ENCODE peak calls at places on chromosomes 11 and 22, in eight cellular contexts. O is right lobe of liver, G is uterus, W is esophagus squamous epithelium, N is suprapubic skin, A is sigmoid colon, F is pancreas, E is HL-60. L is an unnamed sample.

GRCh38 chr11:27770576-27770975 is 70.3 kb upstream of the BDNF start:
- DNase-seq in G (no peak), N (no peak), W (no peak), O (no peak), A (no peak), F (no peak), E (no peak), L (no peak)

GRCh38 chr11:6755303-6755952 is 16.3 kb downstream of the OR2AG2 start:
- DNase-seq in E (no peak), A (no peak), N (no peak), O (no peak), G (no peak), F (no peak), W (no peak), L (peak; percentile 21)

GRCh38 chr22:19849800-19850481 is 4.7 kb downstream of the GNB1L start:
- DNase-seq in N (no peak), E (no peak), F (no peak), A (peak; percentile 50), O (no peak), G (no peak), W (no peak), L (no peak)

GRCh38 chr22:22123118-22123959 is 121.2 kb upstream of the VPREB1 start:
- DNase-seq in O (no peak), A (no peak), W (no peak), N (no peak), F (no peak), G (no peak), E (no peak), L (no peak)

GRCh38 chr22:30803679-30804078 is 109.0 kb downstream of the OSBP2 start:
- DNase-seq in G (no peak), F (no peak), W (no peak), N (no peak), E (no peak), O (no peak), A (no peak), L (no peak)

GRCh38 chr22:42520663-42521546 is 1.3 kb upstream of the RRP7A start:
- DNase-seq in E (no peak), A (no peak), F (no peak), N (no peak), O (no peak), W (no peak), G (no peak), L (no peak)

GRCh38 chr11:14029971-14030531 is 67.5 kb downstream of the SPON1 start:
- DNase-seq in O (peak; percentile 84), N (peak; percentile 60), A (peak; percentile 82), E (no peak), G (peak; percentile 46), W (no peak), F (no peak), L (no peak)

GRCh38 chr22:36541831-36542391 is 12.9 kb upstream of the EIF3D start:
- DNase-seq in A (no peak), E (no peak), N (no peak), F (no peak), W (no peak), O (peak; percentile 35), G (peak; percentile 42), L (no peak)

GRCh38 chr11:17772704-17773600 is 38.4 kb downstream of the KCNC1 start:
- DNase-seq in W (no peak), N (no peak), F (peak; percentile 43), O (no peak), G (no peak), E (no peak), A (peak; percentile 57), L (no peak)

GRCh38 chr11:11789735-11790369 is 51.9 kb upstream of the USP47 start:
- DNase-seq in O (peak; percentile 40), A (no peak), F (no peak), E (no peak), N (no peak), W (no peak), G (no peak), L (no peak)

GRCh38 chr11:125303186-125303585 is 138.6 kb downstream of the PKNOX2 start:
- DNase-seq in N (peak; percentile 45), A (no peak), W (no peak), O (no peak), F (no peak), G (no peak), E (no peak), L (no peak)

GRCh38 chr11:9138612-9139579 is 47.5 kb upstream of the SCUBE2 start:
- DNase-seq in E (no peak), O (peak; percentile 27), A (no peak), N (no peak), G (peak; percentile 39), F (no peak), W (no peak), L (no peak)

GRCh38 chr22:36871669-36872081 is 10.9 kb downstream of the NCF4 start:
- DNase-seq in N (no peak), W (no peak), F (no peak), G (no peak), O (no peak), A (no peak), E (no peak), L (no peak)

GRCh38 chr11:72624496-72625201 is 49.6 kb downstream of the PDE2A start:
- DNase-seq in E (no peak), N (peak; percentile 81), G (peak; percentile 45), F (no peak), A (peak; percentile 81), W (no peak), O (peak; percentile 63), L (no peak)

GRCh38 chr11:72617080-72617744 is 57.0 kb downstream of the PDE2A start:
- DNase-seq in A (peak; percentile 93), F (no peak), G (peak; percentile 38), O (no peak), N (no peak), W (no peak), E (no peak), L (no peak)

GRCh38 chr11:72623052-72623451 is 51.2 kb downstream of the PDE2A start:
- DNase-seq in F (no peak), W (no peak), N (no peak), E (no peak), G (no peak), O (no peak), A (no peak), L (no peak)

GRCh38 chr11:72618801-72619200 is 55.4 kb downstream of the PDE2A start:
- DNase-seq in E (no peak), O (no peak), N (no peak), G (no peak), W (no peak), A (no peak), F (no peak), L (no peak)

GRCh38 chr11:72621008-72621610 is 53.1 kb downstream of the PDE2A start:
- DNase-seq in W (no peak), A (no peak), E (no peak), F (no peak), N (no peak), O (no peak), G (no peak), L (no peak)
- H3K27me3 ChIP-seq in W (no peaks in the 10 kb centered on the region), A (no peaks in the 10 kb centered on the region), E (peaks cover 13% of the 10 kb centered on the region), F (no peaks in the 10 kb centered on the region), N (peaks cover 9% of the 10 kb centered on the region), O (no peaks in the 10 kb centered on the region), G (no peaks in the 10 kb centered on the region), L (no peaks in the 10 kb centered on the region)

GRCh38 chr11:693415-693831 is 1.6 kb downstream of the DEAF1 start:
- DNase-seq in A (no peak), W (no peak), E (no peak), N (peak; percentile 66), O (no peak), F (no peak), G (no peak), L (no peak)

GRCh38 chr11:692824-693414 is 2.1 kb downstream of the DEAF1 start:
- DNase-seq in O (no peak), N (no peak), W (no peak), E (no peak), F (peak; percentile 83), G (no peak), A (no peak), L (no peak)

GRCh38 chr11:690738-691633 is 4.0 kb downstream of the DEAF1 start:
- DNase-seq in E (no peak), G (no peak), A (no peak), W (no peak), F (peak; percentile 82), N (no peak), O (no peak), L (no peak)

GRCh38 chr11:693887-694562 is 997 bp downstream of the DEAF1 start:
- DNase-seq in N (peak; percentile 80), O (no peak), E (no peak), W (no peak), F (peak; percentile 90), G (peak; percentile 55), A (peak; percentile 79), L (peak; percentile 46)

DNA sequence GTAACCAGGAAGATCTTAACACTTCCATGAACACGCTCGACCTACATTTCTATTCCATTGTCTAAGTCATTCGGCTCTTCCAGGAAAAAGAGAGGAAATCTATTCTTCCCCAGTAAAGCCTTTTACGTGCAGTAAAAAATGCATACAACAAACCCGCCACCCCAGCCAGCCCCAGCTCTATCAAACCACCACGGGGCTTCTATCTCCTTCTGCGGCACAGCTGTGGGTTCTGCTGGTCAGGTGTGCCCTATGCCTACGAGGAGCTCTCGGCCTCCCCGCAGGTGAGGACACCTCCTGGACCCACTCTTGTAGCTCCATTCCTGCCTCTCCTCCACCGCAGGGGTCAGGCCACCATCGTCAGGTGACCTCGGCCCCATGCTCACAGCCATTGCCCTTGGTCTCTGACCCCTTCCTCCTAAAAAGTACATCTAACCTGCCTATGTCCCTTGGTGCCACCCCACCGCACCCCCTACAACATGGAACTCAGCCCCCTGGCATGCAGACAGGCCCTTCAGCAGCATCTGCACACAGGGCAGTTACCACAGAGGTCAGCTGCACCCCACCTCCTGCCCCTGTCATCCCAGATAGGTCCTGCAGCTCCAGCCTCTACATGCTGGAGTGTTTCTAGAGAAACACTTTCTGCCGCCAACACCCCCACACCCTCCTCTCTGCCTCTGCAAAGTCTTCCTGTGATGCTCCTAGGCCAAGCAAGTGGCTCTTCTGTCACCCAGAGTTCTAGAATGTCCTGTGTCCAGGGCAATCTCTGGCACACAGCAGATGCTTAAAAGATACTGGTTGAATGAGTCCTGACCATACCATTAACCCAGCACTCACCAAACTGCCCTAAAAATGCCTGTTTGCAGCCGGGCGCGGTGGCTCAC is 3.1 kb downstream of the DEAF1 start:
- DNase-seq in G (no peak), A (no peak), E (no peak), N (no peak), W (no peak), F (no peak), O (no peak), L (no peak)
- H3K27ac ChIP-seq in G (no peak overlapping the region), A (no peak overlapping the region), E (no peak overlapping the region), N (no peak overlapping the region), W (no peak overlapping the region), F (no peak overlapping the region), O (no peak overlapping the region), L (no peak overlapping the region)

DNA sequence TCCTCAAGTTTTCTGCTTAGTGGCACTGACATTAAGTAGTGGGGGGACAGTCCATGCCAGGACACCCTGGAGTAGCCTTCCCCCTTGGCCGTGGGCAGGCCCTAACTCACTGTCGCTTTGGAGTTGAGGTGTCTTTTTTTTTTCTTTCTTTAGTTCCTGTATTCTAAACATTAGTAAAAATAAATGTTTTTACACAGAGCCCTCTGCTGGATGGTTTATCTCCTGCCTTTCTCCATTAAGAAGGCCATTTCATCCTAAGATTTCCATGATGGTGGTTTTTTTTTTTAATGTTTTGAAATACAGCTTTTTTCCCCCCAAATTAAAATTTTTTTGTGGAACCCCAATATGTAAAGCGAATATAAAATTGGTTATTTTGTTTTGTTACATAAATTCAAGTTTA is 1.8 kb upstream of the TIGD3 start:
- DNase-seq in O (no peak), N (no peak), G (no peak), F (no peak), W (no peak), A (no peak), E (no peak), L (no peak)
- TF ChIP-seq CTCF in O (peak; percentile 23), N (no peak), G (no peak), F (no peak), W (peak; percentile 18), A (no peak), E (peak; percentile 23), L (no peak)

GRCh38 chr11:107608809-107609208 is 17.9 kb downstream of the ELMOD1 start:
- DNase-seq in E (no peak), O (no peak), F (no peak), G (no peak), N (no peak), W (no peak), A (no peak), L (no peak)
- H3K27me3 ChIP-seq in E (peaks cover 5% of the 10 kb centered on the region), O (no peaks in the 10 kb centered on the region), F (no peaks in the 10 kb centered on the region), G (no peaks in the 10 kb centered on the region), N (peaks cover 25% of the 10 kb centered on the region), W (no peaks in the 10 kb centered on the region), A (no peaks in the 10 kb centered on the region), L (peaks cover 2% of the 10 kb centered on the region)